ENCODE peak calls at places on chromosome 2, in nine cellular contexts. I, D, E, U, J, L, X, O and C are unnamed samples.

GRCh38 chr2:118040889-118041288 is 27.0 kb upstream of the CCDC93 start:
- DNase-seq in I (no peak), D (no peak), E (peak), U (no peak), J (no peak), L (no peak), X (no peak), O (no peak), C (no peak)

GRCh38 chr2:237059155-237059875 is 26.4 kb upstream of the COPS8 start:
- DNase-seq in I (no peak), D (no peak), E (no peak), U (no peak), J (no peak), L (no peak), X (peak), O (no peak), C (no peak)

GRCh38 chr2:46615555-46616487 is 136.5 kb downstream of the TMEM247 start:
- DNase-seq in I (no peak), D (no peak), E (peak), U (no peak), J (no peak), L (peak), X (peak), O (peak), C (no peak)

GRCh38 chr2:236600892-236601291 is 31.3 kb downstream of the ACKR3 start:
- DNase-seq in I (no peak), D (no peak), E (no peak), U (no peak), J (no peak), L (no peak), X (no peak), O (no peak), C (no peak)

GRCh38 chr2:192286093-192286701 is 91.5 kb upstream of the TMEFF2 start:
- DNase-seq in I (peak), D (peak), E (peak), U (no peak), J (peak), L (peak), X (peak), O (no peak), C (peak)

GRCh38 chr2:38572167-38572566 is 30.6 kb downstream of the HNRNPLL start:
- DNase-seq in I (no peak), D (peak), E (no peak), U (no peak), J (peak), L (peak), X (no peak), O (no peak), C (peak)

GRCh38 chr2:67974564-67975430 is 88.0 kb downstream of the C1D start:
- DNase-seq in I (no peak), D (peak), E (peak), U (no peak), J (no peak), L (no peak), X (no peak), O (no peak), C (no peak)

GRCh38 chr2:134167015-134167414 is 86.9 kb upstream of the MGAT5 start:
- DNase-seq in I (peak), D (peak), E (no peak), U (no peak), J (no peak), L (no peak), X (no peak), O (no peak), C (no peak)

GRCh38 chr2:226909131-226909530 is 73.3 kb downstream of the RHBDD1 start:
- DNase-seq in I (no peak), D (no peak), E (no peak), U (no peak), J (no peak), L (no peak), X (peak), O (no peak), C (no peak)